ENCODE peak calls at places on chromosomes 1 and 21, in four cellular contexts. D, J, I and O are unnamed samples.

GRCh38 chr1:2038229-2038628 is 12.0 kb upstream of the PRKCZ start:
- DNase-seq in D (no peak), J (no peak), I (no peak), O (no peak)

GRCh38 chr1:184068354-184068753 is 16.8 kb downstream of the TSEN15 start:
- DNase-seq in D (no peak), J (no peak), I (no peak), O (no peak)

GRCh38 chr1:231931846-231932454 is 305.4 kb downstream of the DISC1 start:
- DNase-seq in D (no peak), J (no peak), I (peak; percentile 83), O (no peak)

GRCh38 chr1:185324118-185324517 is 7.1 kb upstream of the IVNS1ABP start:
- DNase-seq in D (no peak), J (no peak), I (no peak), O (no peak)

GRCh38 chr1:224542783-224543440 is 73.2 kb upstream of the CNIH3 start:
- DNase-seq in D (no peak), J (no peak), I (no peak), O (no peak)

GRCh38 chr1:231493421-231494185 is 34.9 kb upstream of the TSNAX start:
- DNase-seq in D (no peak), J (no peak), I (no peak), O (no peak)

GRCh38 chr1:11147371-11147770 is 41.8 kb upstream of the ANGPTL7 start:
- DNase-seq in D (no peak), J (no peak), I (no peak), O (no peak)

GRCh38 chr1:174971902-174972301 is 27.8 kb upstream of the CACYBP start:
- DNase-seq in D (no peak), J (no peak), I (no peak), O (no peak)

GRCh38 chr21:15352009-15352408 is 287.2 kb upstream of the NRIP1 start:
- DNase-seq in D (no peak), J (no peak), I (no peak), O (no peak)

GRCh38 chr1:93574991-93575390 is 106.6 kb downstream of the BCAR3 start:
- DNase-seq in D (no peak), J (no peak), I (peak; percentile 41), O (no peak)
- H3K4me1 ChIP-seq in D (peaks cover 24% of the 10 kb centered on the region), J (peaks cover 74% of the 10 kb centered on the region), I (no peaks in the 10 kb centered on the region), O (no peaks in the 10 kb centered on the region)

GRCh38 chr21:40586575-40586974 is 260.4 kb downstream of the DSCAM start:
- DNase-seq in D (no peak), J (no peak), I (no peak), O (no peak)

GRCh38 chr21:40587786-40588353 is 259.1 kb downstream of the DSCAM start:
- DNase-seq in D (no peak), J (no peak), I (no peak), O (no peak)
- H3K27ac ChIP-seq in D (no peak overlapping the region), J (no peak overlapping the region), I (no peak overlapping the region), O (no peak overlapping the region)

DNA sequence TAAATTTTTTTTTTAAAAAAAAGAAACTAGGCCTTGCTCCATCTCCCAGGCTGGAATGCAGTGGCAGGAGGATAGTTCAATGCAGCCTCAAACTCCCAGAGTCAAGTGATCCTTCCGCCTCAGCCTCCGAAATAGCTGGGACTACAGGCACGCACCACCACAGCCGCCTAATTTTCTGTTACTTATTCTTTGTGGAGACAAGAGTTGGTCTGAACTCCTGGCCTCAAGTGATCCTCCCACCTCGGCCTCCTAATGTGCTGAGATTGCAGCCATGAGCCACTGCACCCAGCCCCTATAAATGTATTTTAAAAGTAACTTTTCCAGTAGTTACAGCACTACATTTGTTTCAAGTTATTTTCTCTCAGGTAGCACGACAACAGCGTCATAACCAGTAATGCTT is 2.3 kb downstream of the BRWD1 start:
- DNase-seq in D (no peak), J (no peak), I (no peak), O (no peak)
- H3K4me1 ChIP-seq in D (peaks cover 17% of the 10 kb centered on the region), J (peaks cover 22% of the 10 kb centered on the region), I (no peaks in the 10 kb centered on the region), O (peaks cover 18% of the 10 kb centered on the region)

GRCh38 chr1:98400446-98400845 is 261.1 kb upstream of the SNX7 start:
- DNase-seq in D (no peak), J (no peak), I (no peak), O (no peak)
- H3K27ac ChIP-seq in D (no peak overlapping the region), J (no peak overlapping the region), I (no peak overlapping the region), O (no peak overlapping the region)